ENCODE peak calls at places on chromosomes 6 and 20, in ten cellular contexts. N is C1 segment of cervical spinal cord; U is hippocampal formation; R is HS-27A; T is CD4-positive, alpha-beta T cell; O is activated naive CD4-positive, alpha-beta T cell; I is SW 1271; J is Peyer's patch; X is activated T-cell treated with anti-CD3 and anti-CD28 coated beads, Interleukin-2, amount 50 U/mL, for 72 hours; E is naive thymus-derived CD4-positive, alpha-beta T cell. Z is an unnamed sample.

GRCh38 chr6:80250391-80250997 is 144.0 kb downstream of the BCKDHB start:
- DNase-seq in N (no peak), U (no peak), R (no peak), T (no peak), O (no peak), I (no peak), J (no peak), X (no peak), E (no peak), Z (no peak)

GRCh38 chr20:58361549-58361948 is 27.5 kb upstream of the VAPB start:
- DNase-seq in N (no peak), U (no peak), R (no peak), T (no peak), O (no peak), I (no peak), J (no peak), X (no peak), E (no peak), Z (no peak)

GRCh38 chr6:136137008-136137689 is 113.0 kb downstream of the MTFR2 start:
- DNase-seq in N (no peak), U (no peak), R (no peak), T (no peak), O (no peak), I (no peak), J (no peak), X (no peak), E (no peak), Z (no peak)

GRCh38 chr6:162442675-162443074 is 284.9 kb downstream of the PRKN start:
- DNase-seq in N (no peak), U (peak), R (no peak), T (no peak), O (no peak), I (no peak), J (no peak), X (no peak), E (no peak), Z (peak)

GRCh38 chr6:12311106-12311505 is 20.9 kb downstream of the EDN1 start:
- DNase-seq in N (no peak), U (no peak), R (no peak), T (no peak), O (no peak), I (no peak), J (no peak), X (no peak), E (no peak), Z (no peak)

GRCh38 chr6:166415306-166415705 is 32.6 kb upstream of the MPC1 start:
- DNase-seq in N (no peak), U (no peak), R (no peak), T (peak), O (peak), I (no peak), J (peak), X (peak), E (peak), Z (no peak)

GRCh38 chr20:50302463-50303041 is 111.9 kb downstream of the CEBPB start:
- DNase-seq in N (no peak), U (no peak), R (no peak), T (no peak), O (no peak), I (no peak), J (no peak), X (no peak), E (no peak), Z (no peak)

GRCh38 chr6:87979737-87980136 is 67.9 kb upstream of the SPACA1 start:
- DNase-seq in N (no peak), U (no peak), R (no peak), T (no peak), O (no peak), I (no peak), J (no peak), X (no peak), E (no peak), Z (no peak)

GRCh38 chr6:7172605-7173185 is 64.9 kb downstream of the RREB1 start:
- DNase-seq in N (no peak), U (no peak), R (no peak), T (no peak), O (no peak), I (no peak), J (no peak), X (no peak), E (no peak), Z (no peak)

GRCh38 chr6:158031445-158032353 is 50.0 kb downstream of the SYNJ2 start:
- DNase-seq in N (no peak), U (no peak), R (peak), T (no peak), O (no peak), I (peak), J (peak), X (peak), E (no peak), Z (no peak)

GRCh38 chr20:58603656-58604184 is 47.4 kb upstream of the STX16 start:
- DNase-seq in N (no peak), U (no peak), R (no peak), T (no peak), O (no peak), I (no peak), J (no peak), X (no peak), E (no peak), Z (no peak)

GRCh38 chr6:42820509-42821340 is 38.9 kb downstream of the BICRAL start:
- DNase-seq in N (peak), U (peak), R (no peak), T (no peak), O (no peak), I (no peak), J (no peak), X (no peak), E (no peak), Z (no peak)

GRCh38 chr6:111952821-111953535 is 79.7 kb upstream of the FYN start:
- DNase-seq in N (no peak), U (no peak), R (no peak), T (no peak), O (no peak), I (no peak), J (no peak), X (no peak), E (no peak), Z (no peak)

GRCh38 chr20:4956200-4956810 is 45.0 kb downstream of the SLC23A2 start:
- DNase-seq in N (no peak), U (no peak), R (peak), T (no peak), O (no peak), I (no peak), J (peak), X (peak), E (peak), Z (peak)

GRCh38 chr6:11096109-11096508 is 2.5 kb downstream of the SMIM13 start:
- DNase-seq in N (no peak), U (no peak), R (no peak), T (no peak), O (no peak), I (peak), J (peak), X (peak), E (no peak), Z (peak)

GRCh38 chr6:25991785-25992412 is 29.3 kb downstream of the TRIM38 start:
- DNase-seq in N (peak), U (peak), R (peak), T (peak), O (peak), I (peak), J (peak), X (peak), E (peak), Z (peak)

GRCh38 chr20:56634307-56634706 is 5.2 kb downstream of the TFAP2C start:
- DNase-seq in N (no peak), U (no peak), R (no peak), T (no peak), O (no peak), I (no peak), J (no peak), X (no peak), E (no peak), Z (no peak)

GRCh38 chr6:142518126-142518525 is 216.3 kb downstream of the ADGRG6 start:
- DNase-seq in N (no peak), U (no peak), R (no peak), T (no peak), O (no peak), I (no peak), J (no peak), X (no peak), E (no peak), Z (peak)

GRCh38 chr6:90719321-90720195 is 132.7 kb upstream of the MAP3K7 start:
- DNase-seq in N (no peak), U (no peak), R (no peak), T (no peak), O (no peak), I (no peak), J (no peak), X (no peak), E (no peak), Z (no peak)

GRCh38 chr20:45230631-45231030 is 9.5 kb downstream of the SEMG2 start:
- DNase-seq in N (no peak), U (no peak), R (no peak), T (no peak), O (no peak), I (no peak), J (no peak), X (no peak), E (no peak), Z (no peak)

GRCh38 chr6:41073203-41073967 is 611 bp downstream of the NFYA start:
- DNase-seq in N (peak), U (peak), R (peak), T (peak), O (peak), I (peak), J (peak), X (peak), E (peak), Z (peak)

GRCh38 chr6:111668410-111668809 is 62.7 kb upstream of the TRAF3IP2 start:
- DNase-seq in N (no peak), U (no peak), R (no peak), T (no peak), O (no peak), I (no peak), J (no peak), X (no peak), E (no peak), Z (no peak)

GRCh38 chr6:126380072-126380583 is 40.2 kb downstream of the CENPW start:
- DNase-seq in N (no peak), U (no peak), R (no peak), T (no peak), O (no peak), I (no peak), J (no peak), X (no peak), E (no peak), Z (no peak)

GRCh38 chr20:4325548-4326187 is 310.3 kb upstream of the RNF24 start:
- DNase-seq in N (no peak), U (no peak), R (no peak), T (no peak), O (no peak), I (no peak), J (no peak), X (no peak), E (no peak), Z (no peak)

GRCh38 chr6:27388293-27389197 is at the start of gene ZNF391:
- DNase-seq in N (peak), U (peak), R (peak), T (peak), O (peak), I (peak), J (peak), X (peak), E (peak), Z (peak)

GRCh38 chr6:159978291-159979135 is 9.6 kb downstream of the IGF2R start:
- DNase-seq in N (no peak), U (no peak), R (no peak), T (no peak), O (no peak), I (no peak), J (no peak), X (peak), E (no peak), Z (no peak)

GRCh38 chr6:126427713-126428112 is 87.8 kb downstream of the CENPW start:
- DNase-seq in N (no peak), U (no peak), R (no peak), T (no peak), O (no peak), I (no peak), J (no peak), X (no peak), E (no peak), Z (no peak)

GRCh38 chr6:37647765-37648085 is 50.0 kb downstream of the MDGA1 start:
- DNase-seq in N (no peak), U (no peak), R (no peak), T (no peak), O (no peak), I (no peak), J (no peak), X (no peak), E (no peak), Z (no peak)

GRCh38 chr6:159038914-159039884 is 5.6 kb downstream of the TAGAP start:
- DNase-seq in N (no peak), U (no peak), R (no peak), T (no peak), O (no peak), I (no peak), J (peak), X (peak), E (no peak), Z (no peak)

GRCh38 chr6:57243954-57244353 is 21.8 kb upstream of the RAB23 start:
- DNase-seq in N (no peak), U (no peak), R (no peak), T (no peak), O (no peak), I (no peak), J (no peak), X (no peak), E (no peak), Z (no peak)

Z was measured in SHP77.